ENCODE peak calls at places on chromosomes 5 and 9, in ten cellular contexts. B is ovary, S is A549, T is tibial nerve, G is sigmoid colon, U is stomach, P is transverse colon, M is SK-N-SH, N is GM12878, C is suprapubic skin. X is an unnamed sample.

GRCh38 chr9:94885854-94886447 is 159.5 kb downstream of the AOPEP start:
- DNase-seq in B (no peak), S (no peak), T (no peak), G (no peak), U (no peak), P (no peak), M (no peak), N (no peak), C (no peak), X (no peak)

GRCh38 chr5:98517967-98518366 is 255.5 kb upstream of the RGMB start:
- DNase-seq in B (no peak), S (no peak), T (no peak), G (no peak), U (no peak), P (no peak), M (no peak), N (no peak), C (no peak), X (no peak)

GRCh38 chr5:67543704-67544103 is 347.1 kb upstream of the CD180 start:
- DNase-seq in B (no peak), S (no peak), T (peak), G (no peak), U (no peak), P (no peak), M (no peak), N (no peak), C (no peak), X (no peak)

GRCh38 chr5:81167544-81167943 is 65.6 kb upstream of the CKMT2 start:
- DNase-seq in B (no peak), S (no peak), T (no peak), G (peak), U (no peak), P (no peak), M (no peak), N (no peak), C (no peak), X (no peak)

GRCh38 chr5:56112526-56113121 is 117.9 kb upstream of the IL6ST start:
- DNase-seq in B (no peak), S (peak), T (peak), G (no peak), U (no peak), P (no peak), M (no peak), N (no peak), C (no peak), X (no peak)

GRCh38 chr5:169307648-169308047 is 6.7 kb upstream of the SLIT3 start:
- DNase-seq in B (no peak), S (no peak), T (no peak), G (no peak), U (no peak), P (no peak), M (no peak), N (no peak), C (no peak), X (no peak)

GRCh38 chr9:112170968-112171367 is 4.1 kb downstream of the SUSD1 start:
- DNase-seq in B (no peak), S (no peak), T (no peak), G (no peak), U (no peak), P (no peak), M (no peak), N (no peak), C (no peak), X (no peak)

GRCh38 chr5:95901676-95902646 is 59.7 kb downstream of the ELL2 start:
- DNase-seq in B (no peak), S (peak), T (no peak), G (no peak), U (no peak), P (no peak), M (no peak), N (no peak), C (no peak), X (no peak)

GRCh38 chr5:39238366-39239105 is 19.2 kb upstream of the FYB1 start:
- DNase-seq in B (no peak), S (no peak), T (no peak), G (no peak), U (no peak), P (no peak), M (no peak), N (peak), C (no peak), X (no peak)

GRCh38 chr5:59479084-59479483 is 414.4 kb downstream of the PDE4D start:
- DNase-seq in B (no peak), S (no peak), T (no peak), G (no peak), U (no peak), P (no peak), M (no peak), N (no peak), C (no peak), X (no peak)

GRCh38 chr9:76624381-76625048 is 139.7 kb upstream of the PCA3 start:
- DNase-seq in B (no peak), S (no peak), T (no peak), G (no peak), U (no peak), P (no peak), M (no peak), N (peak), C (no peak), X (no peak)

GRCh38 chr5:91556-92263 is at the start of gene PLEKHG4B:
- DNase-seq in B (peak), S (no peak), T (no peak), G (no peak), U (no peak), P (no peak), M (peak), N (no peak), C (no peak), X (peak)

GRCh38 chr5:149114403-149115312 is 26.6 kb upstream of the ABLIM3 start:
- DNase-seq in B (no peak), S (peak), T (peak), G (peak), U (peak), P (peak), M (peak), N (no peak), C (no peak), X (no peak)

GRCh38 chr9:125807065-125807464 is 59.9 kb downstream of the PBX3 start:
- DNase-seq in B (no peak), S (peak), T (no peak), G (no peak), U (no peak), P (no peak), M (no peak), N (no peak), C (no peak), X (peak)

GRCh38 chr9:93012998-93013855 is 45.3 kb upstream of the SUSD3 start:
- DNase-seq in B (no peak), S (no peak), T (no peak), G (peak), U (no peak), P (no peak), M (peak), N (no peak), C (no peak), X (no peak)

GRCh38 chr9:107784235-107784958 is 294.8 kb upstream of the KLF4 start:
- DNase-seq in B (peak), S (peak), T (peak), G (peak), U (no peak), P (no peak), M (no peak), N (no peak), C (peak), X (no peak)

GRCh38 chr9:131732636-131733340 is 7.1 kb downstream of the RAPGEF1 start:
- DNase-seq in B (no peak), S (no peak), T (no peak), G (no peak), U (no peak), P (no peak), M (no peak), N (no peak), C (no peak), X (peak)

GRCh38 chr5:57627661-57628060 is 145.1 kb upstream of the ACTBL2 start:
- DNase-seq in B (no peak), S (no peak), T (no peak), G (no peak), U (no peak), P (no peak), M (no peak), N (no peak), C (no peak), X (no peak)

GRCh38 chr9:109401169-109401989 is 80.5 kb upstream of the EPB41L4B start:
- DNase-seq in B (no peak), S (peak), T (peak), G (no peak), U (peak), P (peak), M (peak), N (no peak), C (no peak), X (no peak)

GRCh38 chr5:90560771-90561170 is 2.2 kb downstream of the ADGRV1 start:
- DNase-seq in B (no peak), S (no peak), T (no peak), G (no peak), U (no peak), P (no peak), M (no peak), N (no peak), C (no peak), X (no peak)

GRCh38 chr5:31416547-31416946 is 115.3 kb downstream of the DROSHA start:
- DNase-seq in B (no peak), S (no peak), T (no peak), G (no peak), U (no peak), P (no peak), M (no peak), N (no peak), C (no peak), X (no peak)

GRCh38 chr5:151708126-151708525 is 21.4 kb upstream of the SPARC start:
- DNase-seq in B (no peak), S (no peak), T (no peak), G (no peak), U (no peak), P (peak), M (no peak), N (no peak), C (no peak), X (no peak)

GRCh38 chr5:78553991-78554390 is 94.6 kb downstream of the LHFPL2 start:
- DNase-seq in B (no peak), S (no peak), T (no peak), G (no peak), U (no peak), P (no peak), M (no peak), N (no peak), C (no peak), X (no peak)

GRCh38 chr9:77588319-77588937 is 59.7 kb downstream of the GNA14 start:
- DNase-seq in B (no peak), S (peak), T (no peak), G (no peak), U (no peak), P (no peak), M (no peak), N (no peak), C (no peak), X (no peak)

GRCh38 chr5:171207256-171207866 is 101.7 kb upstream of the TLX3 start:
- DNase-seq in B (no peak), S (peak), T (peak), G (no peak), U (no peak), P (no peak), M (peak), N (no peak), C (no peak), X (no peak)

GRCh38 chr9:18333157-18333556 is 140.8 kb upstream of the ADAMTSL1 start:
- DNase-seq in B (no peak), S (no peak), T (no peak), G (no peak), U (no peak), P (no peak), M (no peak), N (no peak), C (no peak), X (no peak)

GRCh38 chr5:81093536-81094196 is 133.5 kb downstream of the RASGRF2 start:
- DNase-seq in B (no peak), S (no peak), T (no peak), G (no peak), U (no peak), P (no peak), M (no peak), N (no peak), C (no peak), X (no peak)

GRCh38 chr5:128074171-128074570 is 9.4 kb upstream of the SLC12A2 start:
- DNase-seq in B (no peak), S (no peak), T (no peak), G (no peak), U (no peak), P (no peak), M (no peak), N (no peak), C (no peak), X (no peak)

GRCh38 chr9:129500166-129500862 is 120.6 kb downstream of the C9orf50 start:
- DNase-seq in B (peak), S (peak), T (no peak), G (peak), U (no peak), P (no peak), M (peak), N (no peak), C (peak), X (peak)

GRCh38 chr5:180082633-180083420 is 11.3 kb upstream of the RNF130 start:
- DNase-seq in B (no peak), S (no peak), T (no peak), G (no peak), U (no peak), P (no peak), M (no peak), N (no peak), C (no peak), X (no peak)

GRCh38 chr5:72485366-72486052 is 21.7 kb downstream of the ZNF366 start:
- DNase-seq in B (no peak), S (no peak), T (no peak), G (no peak), U (no peak), P (no peak), M (no peak), N (no peak), C (no peak), X (no peak)

GRCh38 chr5:67588389-67588788 is 391.8 kb upstream of the CD180 start:
- DNase-seq in B (no peak), S (no peak), T (no peak), G (no peak), U (no peak), P (no peak), M (no peak), N (no peak), C (no peak), X (no peak)

GRCh38 chr9:976805-977360 is 428 bp downstream of the DMRT3 start:
- DNase-seq in B (no peak), S (peak), T (no peak), G (no peak), U (no peak), P (no peak), M (peak), N (no peak), C (no peak), X (no peak)

GRCh38 chr5:77683171-77683732 is 44.7 kb upstream of the OTP start:
- DNase-seq in B (no peak), S (no peak), T (no peak), G (no peak), U (no peak), P (no peak), M (no peak), N (no peak), C (no peak), X (no peak)

GRCh38 chr9:82570226-82570625 is 492.7 kb downstream of the RASEF start:
- DNase-seq in B (no peak), S (peak), T (no peak), G (no peak), U (no peak), P (peak), M (no peak), N (no peak), C (no peak), X (no peak)

GRCh38 chr5:129853588-129853987 is 50.7 kb upstream of the CHSY3 start:
- DNase-seq in B (no peak), S (no peak), T (no peak), G (no peak), U (no peak), P (no peak), M (no peak), N (no peak), C (no peak), X (no peak)

GRCh38 chr5:129857124-129857523 is 47.1 kb upstream of the CHSY3 start:
- DNase-seq in B (no peak), S (no peak), T (no peak), G (no peak), U (no peak), P (no peak), M (no peak), N (no peak), C (no peak), X (no peak)

GRCh38 chr5:129856325-129856724 is 47.9 kb upstream of the CHSY3 start:
- DNase-seq in B (no peak), S (no peak), T (no peak), G (no peak), U (no peak), P (no peak), M (no peak), N (no peak), C (no peak), X (no peak)

GRCh38 chr5:129858126-129858675 is 46.1 kb upstream of the CHSY3 start:
- DNase-seq in B (no peak), S (no peak), T (no peak), G (no peak), U (no peak), P (no peak), M (no peak), N (no peak), C (no peak), X (no peak)

GRCh38 chr5:129852747-129853352 is 51.4 kb upstream of the CHSY3 start:
- DNase-seq in B (peak), S (peak), T (peak), G (peak), U (peak), P (peak), M (peak), N (peak), C (peak), X (peak)
- TF ChIP-seq EP300 in B (no peak), S (no peak), T (no peak), G (no peak), U (no peak), P (no peak), M (no peak), N (no peak), C (no peak), X (no peak)

GRCh38 chr9:10925896-10926295 is 313.1 kb upstream of the PTPRD start:
- DNase-seq in B (no peak), S (no peak), T (no peak), G (no peak), U (no peak), P (no peak), M (no peak), N (no peak), C (no peak), X (no peak)

GRCh38 chr9:10921671-10922070 is 308.9 kb upstream of the PTPRD start:
- DNase-seq in B (no peak), S (no peak), T (no peak), G (no peak), U (no peak), P (no peak), M (no peak), N (no peak), C (no peak), X (no peak)
- TF ChIP-seq EP300 in B (no peak), S (no peak), T (no peak), G (no peak), U (no peak), P (no peak), M (no peak), N (no peak), C (no peak), X (no peak)

GRCh38 chr5:54897001-54897400 is 88.4 kb downstream of the ESM1 start:
- DNase-seq in B (no peak), S (no peak), T (no peak), G (no peak), U (no peak), P (no peak), M (no peak), N (no peak), C (no peak), X (peak)
- TF ChIP-seq EP300 in B (no peak), S (no peak), T (no peak), G (no peak), U (no peak), P (no peak), M (no peak), N (no peak), C (no peak), X (no peak)

GRCh38 chr5:2168601-2169416 is 286.1 kb upstream of the IRX4 start:
- DNase-seq in B (no peak), S (no peak), T (no peak), G (no peak), U (no peak), P (no peak), M (no peak), N (no peak), C (peak), X (no peak)
- TF ChIP-seq EP300 in B (no peak), S (no peak), T (no peak), G (no peak), U (no peak), P (no peak), M (no peak), N (no peak), C (no peak), X (no peak)

DNA sequence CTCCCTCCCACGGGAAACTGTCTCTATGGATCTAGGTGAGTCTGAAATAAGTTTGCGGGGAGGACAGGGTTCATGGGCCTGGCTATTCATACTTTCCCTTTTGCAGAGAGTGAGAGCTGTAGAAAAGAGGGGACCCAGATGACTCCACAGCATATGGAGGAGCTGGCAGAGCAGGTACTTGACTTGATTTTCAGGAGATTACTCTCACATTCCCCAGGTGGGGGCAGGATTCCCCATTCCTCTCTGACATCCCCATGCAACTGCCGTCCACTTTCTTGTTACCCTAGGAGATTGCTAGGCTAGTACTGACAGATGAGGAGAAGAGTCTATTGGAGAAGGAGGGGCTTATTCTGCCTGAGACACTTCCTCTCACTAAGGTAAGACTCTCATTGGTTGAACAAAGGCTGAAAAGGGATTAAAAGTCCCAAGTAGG is 659 bp downstream of the CREB3 start:
- DNase-seq in B (no peak), S (peak), T (no peak), G (no peak), U (no peak), P (peak), M (peak), N (no peak), C (no peak), X (no peak)
- TF ChIP-seq EP300 in B (no peak), S (no peak), T (no peak), G (no peak), U (no peak), P (no peak), M (no peak), N (no peak), C (no peak), X (no peak)

GRCh38 chr5:154618696-154619095 is 136.5 kb upstream of the LARP1 start:
- DNase-seq in B (no peak), S (no peak), T (no peak), G (no peak), U (no peak), P (no peak), M (no peak), N (no peak), C (no peak), X (no peak)
- TF ChIP-seq EP300 in B (no peak), S (no peak), T (no peak), G (no peak), U (no peak), P (no peak), M (no peak), N (no peak), C (no peak), X (no peak)

DNA sequence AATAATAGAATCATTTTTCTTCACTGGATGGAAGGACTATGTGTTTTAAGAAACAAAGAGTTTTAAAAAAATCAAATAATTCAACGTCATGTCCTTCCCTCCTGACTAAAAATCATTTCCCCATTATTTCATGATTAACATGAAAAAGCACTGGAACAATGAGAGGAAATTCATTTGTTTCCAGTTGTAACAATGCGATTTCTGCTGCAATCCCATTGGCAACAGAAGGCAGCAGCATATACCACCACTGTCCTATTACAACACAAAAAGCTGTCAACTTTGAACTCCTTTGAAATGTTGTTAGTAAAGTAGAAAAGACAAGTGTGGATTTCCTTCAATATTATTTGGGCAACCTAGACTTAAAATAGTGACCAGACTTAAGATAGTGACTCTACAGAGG is 3.1 kb downstream of the C5orf63 start:
- DNase-seq in B (no peak), S (no peak), T (no peak), G (no peak), U (no peak), P (no peak), M (no peak), N (no peak), C (no peak), X (no peak)
- TF ChIP-seq EP300 in B (no peak), S (no peak), T (no peak), G (no peak), U (no peak), P (no peak), M (no peak), N (no peak), C (no peak), X (no peak)

DNA sequence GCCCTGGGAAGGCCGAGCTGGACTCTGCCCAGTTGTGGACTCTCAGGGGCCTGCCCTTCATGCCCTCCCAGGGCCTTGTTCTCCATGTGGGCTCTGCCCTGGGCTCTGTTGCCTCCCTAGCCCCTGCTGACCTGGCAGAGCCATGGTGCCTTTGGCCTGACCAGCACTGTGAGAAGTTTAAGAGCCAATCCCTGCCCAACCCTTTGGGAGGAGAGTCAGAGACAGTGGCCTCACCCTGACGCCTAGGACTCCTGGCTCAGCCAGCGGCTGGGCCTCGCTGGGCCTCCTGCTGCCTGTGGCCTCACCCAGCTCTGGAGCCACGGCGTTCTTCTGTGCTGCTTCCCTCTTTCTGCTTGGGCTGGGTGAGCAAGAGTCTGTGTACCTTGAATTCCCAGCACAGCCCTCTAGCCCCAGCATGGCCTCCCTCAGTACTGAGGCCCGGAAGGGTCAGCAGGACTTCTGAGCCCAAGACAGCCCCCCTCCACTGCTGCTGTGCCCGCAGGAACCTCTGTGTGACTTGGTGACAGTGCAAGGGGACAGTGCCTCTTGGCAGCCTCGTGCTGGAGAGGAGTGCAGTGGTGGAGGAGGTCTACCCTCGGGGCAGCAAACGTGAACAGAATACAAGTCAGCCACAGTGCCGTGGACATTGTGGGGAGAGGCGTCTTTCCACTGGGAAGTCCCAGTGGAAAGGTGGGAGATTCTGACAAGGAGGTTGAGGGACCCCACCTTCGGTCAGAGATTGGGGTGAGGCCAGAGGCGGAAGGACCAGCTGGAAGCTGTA is 97.4 kb downstream of the CACNA1B start:
- DNase-seq in B (no peak), S (no peak), T (no peak), G (peak), U (peak), P (no peak), M (no peak), N (no peak), C (no peak), X (peak)
- TF ChIP-seq EP300 in B (no peak), S (no peak), T (no peak), G (no peak), U (no peak), P (no peak), M (no peak), N (no peak), C (no peak), X (no peak)